ENCODE peak calls at places on chromosomes 13 and 19, in nine cellular contexts. P is BJ; J is stimulated activated CD8-positive, alpha-beta memory T cell treated with anti-CD3 and anti-CD28 coated beads, Interleukin-7, amount 100 ng/mL, for 4 hours; S is stimulated activated naive CD4-positive, alpha-beta T cell; I is activated naive CD8-positive, alpha-beta T cell treated with anti-CD3 and anti-CD28 coated beads, Interleukin-2, amount 50 U/mL, for 24 hours; E is NCI-H187 treated with DMSO at 0.1 percent for 48 hours; Z is esophagus muscularis mucosa; A is thoracic aorta; Y is SW 1271. T is an unnamed sample.

GRCh38 chr13:93462151-93462550 is 235.5 kb downstream of the GPC6 start:
- DNase-seq in P (no peak), J (no peak), S (no peak), I (no peak), E (no peak), Z (no peak), A (no peak), Y (no peak), T (no peak)

GRCh38 chr19:15399635-15400034 is 19.2 kb downstream of the AKAP8L start:
- DNase-seq in P (no peak), J (no peak), S (no peak), I (no peak), E (no peak), Z (no peak), A (no peak), Y (no peak), T (no peak)

GRCh38 chr19:14152713-14153112 is 16.3 kb upstream of the ASF1B start:
- DNase-seq in P (no peak), J (no peak), S (no peak), I (no peak), E (no peak), Z (no peak), A (no peak), Y (no peak), T (no peak)

GRCh38 chr19:55376381-55376933 is at the start of gene TMEM190:
- DNase-seq in P (no peak), J (no peak), S (no peak), I (no peak), E (no peak), Z (no peak), A (no peak), Y (no peak), T (no peak)

GRCh38 chr19:46748325-46749109 is 2.3 kb upstream of the STRN4 start:
- DNase-seq in P (no peak), J (peak), S (peak), I (peak), E (no peak), Z (no peak), A (no peak), Y (peak), T (peak)

GRCh38 chr19:11435833-11436313 is 438 bp downstream of the PRKCSH start:
- DNase-seq in P (no peak), J (no peak), S (no peak), I (peak), E (no peak), Z (no peak), A (no peak), Y (no peak), T (no peak)

GRCh38 chr19:46944918-46945628 is 74.6 kb upstream of the NPAS1 start:
- DNase-seq in P (no peak), J (no peak), S (no peak), I (no peak), E (peak), Z (no peak), A (peak), Y (no peak), T (no peak)

GRCh38 chr19:57438925-57439324 is 3.8 kb downstream of the ZNF749 start:
- DNase-seq in P (no peak), J (no peak), S (no peak), I (no peak), E (no peak), Z (no peak), A (no peak), Y (no peak), T (no peak)

GRCh38 chr19:44807162-44807561 is 1.7 kb upstream of the BCAM start:
- DNase-seq in P (no peak), J (no peak), S (no peak), I (no peak), E (no peak), Z (no peak), A (no peak), Y (no peak), T (no peak)

GRCh38 chr19:42478765-42479307 is 36.1 kb upstream of the CXCL17 start:
- DNase-seq in P (no peak), J (no peak), S (no peak), I (no peak), E (no peak), Z (no peak), A (no peak), Y (no peak), T (no peak)

GRCh38 chr13:91304740-91305139 is 42.7 kb upstream of the MIR17HG start:
- DNase-seq in P (no peak), J (no peak), S (no peak), I (no peak), E (no peak), Z (no peak), A (no peak), Y (no peak), T (peak)